ENCODE peak calls at places on chromosomes 16 and 17, in seven cellular contexts. B is mesendoderm, Y is H9, O is H1, J is neuronal stem cell, Q is trophoblast cell, H is mesenchymal stem cell. P is an unnamed sample.

GRCh38 chr16:16062023-16062932 is 112.9 kb downstream of the ABCC1 start:
- DNase-seq in B (peak), Y (no peak), O (no peak), J (no peak), Q (no peak), H (peak), P (no peak)

GRCh38 chr17:35345445-35345925 is 27.9 kb downstream of the SLFN11 start:
- DNase-seq in B (no peak), Y (peak), O (no peak), J (peak), Q (no peak), H (no peak), P (no peak)

GRCh38 chr17:46788796-46789195 is 29.7 kb downstream of the WNT3 start:
- DNase-seq in B (no peak), Y (no peak), O (no peak), J (no peak), Q (no peak), H (no peak), P (no peak)

GRCh38 chr17:40903129-40903847 is 18.2 kb upstream of the KRT20 start:
- DNase-seq in B (no peak), Y (no peak), O (no peak), J (no peak), Q (peak), H (peak), P (peak)

GRCh38 chr16:64150193-64150592 is 971.7 kb downstream of the CDH11 start:
- DNase-seq in B (no peak), Y (no peak), O (no peak), J (no peak), Q (no peak), H (no peak), P (peak)

GRCh38 chr17:41013181-41013580 is 4.3 kb upstream of the KRTAP3-1 start:
- DNase-seq in B (peak), Y (no peak), O (no peak), J (no peak), Q (no peak), H (no peak), P (no peak)

GRCh38 chr16:89123831-89124100 is 30.1 kb downstream of the ACSF3 start:
- DNase-seq in B (no peak), Y (no peak), O (no peak), J (no peak), Q (no peak), H (no peak), P (no peak)

GRCh38 chr16:53504161-53504663 is 1.2 kb upstream of the AKTIP start:
- DNase-seq in B (peak), Y (no peak), O (no peak), J (no peak), Q (peak), H (no peak), P (peak)

GRCh38 chr16:86732621-86733297 is 154.4 kb downstream of the FOXL1 start:
- DNase-seq in B (peak), Y (peak), O (peak), J (peak), Q (no peak), H (peak), P (peak)

GRCh38 chr17:14203392-14203791 is 33.3 kb downstream of the CDRT15 start:
- DNase-seq in B (peak), Y (no peak), O (no peak), J (no peak), Q (no peak), H (no peak), P (peak)

GRCh38 chr17:28982191-28982793 is 23.5 kb downstream of the SEZ6 start:
- DNase-seq in B (peak), Y (no peak), O (no peak), J (no peak), Q (peak), H (peak), P (peak)

GRCh38 chr16:66869424-66869823 is 10.9 kb upstream of the PDP2 start:
- DNase-seq in B (no peak), Y (no peak), O (no peak), J (no peak), Q (no peak), H (no peak), P (no peak)

GRCh38 chr16:86046026-86046713 is 147.2 kb downstream of the IRF8 start:
- DNase-seq in B (peak), Y (no peak), O (no peak), J (no peak), Q (no peak), H (no peak), P (no peak)

GRCh38 chr17:82664276-82664575 is 16.0 kb upstream of the WDR45B start:
- DNase-seq in B (no peak), Y (no peak), O (no peak), J (no peak), Q (no peak), H (no peak), P (no peak)

GRCh38 chr17:73564856-73565255 is 79.4 kb downstream of the SDK2 start:
- DNase-seq in B (no peak), Y (no peak), O (no peak), J (no peak), Q (peak), H (peak), P (no peak)

GRCh38 chr16:70713342-70713741 is 27.5 kb upstream of the MTSS2 start:
- DNase-seq in B (no peak), Y (no peak), O (no peak), J (no peak), Q (peak), H (no peak), P (no peak)

GRCh38 chr17:17931159-17931558 is 41.0 kb downstream of the TOM1L2 start:
- DNase-seq in B (no peak), Y (no peak), O (no peak), J (no peak), Q (no peak), H (no peak), P (no peak)

GRCh38 chr17:17926840-17927449 is 45.3 kb downstream of the TOM1L2 start:
- DNase-seq in B (no peak), Y (no peak), O (no peak), J (no peak), Q (no peak), H (no peak), P (no peak)

GRCh38 chr17:17930674-17931073 is 41.5 kb downstream of the TOM1L2 start:
- DNase-seq in B (no peak), Y (no peak), O (no peak), J (no peak), Q (no peak), H (no peak), P (no peak)

GRCh38 chr17:17929655-17930380 is 42.4 kb downstream of the TOM1L2 start:
- DNase-seq in B (no peak), Y (no peak), O (no peak), J (no peak), Q (no peak), H (no peak), P (peak)

DNA sequence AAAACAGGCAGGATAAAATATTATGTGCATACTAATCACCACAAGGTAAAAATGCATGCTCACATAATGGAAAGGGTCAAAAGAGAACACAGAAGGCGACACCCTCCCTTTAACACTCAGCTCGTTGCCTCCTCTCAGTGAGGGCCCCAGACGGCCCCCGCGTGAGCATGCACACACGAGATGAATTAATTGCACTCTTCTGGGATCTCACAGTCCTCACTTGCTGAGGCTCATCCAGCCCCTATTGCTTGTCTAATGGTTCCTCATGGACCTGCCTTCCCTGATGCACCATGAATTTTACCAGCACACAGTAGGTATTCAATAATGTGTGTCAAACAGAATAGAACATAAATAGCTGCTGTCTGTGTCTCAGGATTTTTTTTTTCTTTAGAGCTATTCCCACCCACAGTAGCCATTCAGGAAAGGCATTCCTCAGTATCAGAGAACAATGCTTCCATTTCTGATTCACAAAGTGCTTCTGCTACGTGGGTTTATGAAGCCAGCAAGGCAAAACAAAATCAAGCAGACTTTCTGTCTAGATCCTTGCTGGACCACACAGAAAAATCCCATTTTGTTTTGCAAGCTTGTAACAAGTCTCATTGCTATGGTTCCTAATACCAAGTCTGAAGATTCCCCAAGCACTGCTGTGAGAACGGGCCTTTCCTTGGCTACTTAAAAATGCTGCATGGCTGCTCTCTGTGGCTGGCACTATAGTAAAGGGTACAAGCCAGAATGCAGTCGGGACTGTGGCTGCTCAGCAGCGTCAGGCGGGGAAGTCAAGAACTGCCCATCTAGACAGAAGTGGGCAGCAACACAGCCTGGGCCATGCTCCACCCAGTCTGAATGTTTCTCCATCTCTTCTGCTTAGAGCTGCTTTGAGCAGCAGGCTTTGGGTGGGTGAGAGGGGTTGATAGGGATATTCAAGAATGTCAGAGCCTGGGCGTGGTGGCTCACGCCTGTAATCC is 43.5 kb downstream of the TOM1L2 start:
- DNase-seq in B (no peak), Y (no peak), O (no peak), J (no peak), Q (no peak), H (no peak), P (no peak)
- H3K18ac ChIP-seq in B (no peak), Y (no peak), O (no peak), J (peak), Q (peak), H (no peak), P (no peak)

GRCh38 chr17:61846088-61846487 is 17.2 kb downstream of the BRIP1 start:
- DNase-seq in B (no peak), Y (no peak), O (no peak), J (no peak), Q (no peak), H (no peak), P (no peak)
- H3K18ac ChIP-seq in B (no peak), Y (no peak), O (no peak), J (no peak), Q (no peak), H (no peak), P (no peak)

DNA sequence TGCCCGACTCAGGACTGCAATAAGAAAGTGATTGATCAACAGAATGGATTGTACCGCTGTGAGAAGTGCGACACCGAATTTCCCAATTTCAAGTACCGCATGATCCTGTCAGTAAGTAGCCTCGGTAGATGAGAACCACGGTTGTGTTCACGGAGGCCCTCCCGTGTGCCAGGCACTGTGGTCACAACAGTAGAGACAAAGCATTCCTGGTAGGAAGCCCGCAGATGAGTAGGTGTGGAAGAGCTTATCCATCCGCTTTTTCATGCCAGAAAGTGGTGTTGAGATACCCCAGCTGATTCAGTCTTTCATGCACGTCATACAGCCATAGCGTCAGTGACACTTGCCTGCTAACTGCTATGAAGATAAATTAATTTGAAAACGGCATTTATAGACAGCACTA is 58.9 kb downstream of the RPA1 start:
- DNase-seq in B (no peak), Y (no peak), O (no peak), J (no peak), Q (no peak), H (no peak), P (no peak)
- H3K18ac ChIP-seq in B (no peak), Y (no peak), O (no peak), J (no peak), Q (no peak), H (no peak), P (no peak)

GRCh38 chr17:69018022-69018615 is 42.6 kb downstream of the ABCA9 start:
- DNase-seq in B (no peak), Y (no peak), O (no peak), J (no peak), Q (no peak), H (no peak), P (no peak)
- H3K18ac ChIP-seq in B (no peak), Y (no peak), O (no peak), J (no peak), Q (no peak), H (no peak), P (no peak)

GRCh38 chr16:17307501-17307900 is 163.3 kb downstream of the XYLT1 start:
- DNase-seq in B (no peak), Y (no peak), O (no peak), J (no peak), Q (no peak), H (no peak), P (no peak)
- H3K18ac ChIP-seq in B (no peak), Y (no peak), O (no peak), J (no peak), Q (no peak), H (no peak), P (no peak)